ENCODE peak calls at places on chromosomes 12 and 14, in ten cellular contexts. O is tibial artery; B is Peyer's patch; M is cardiac muscle cell; U is stomach; W is CD8-positive, alpha-beta T cell; T is DND-41; R is psoas muscle; N is neuronal stem cell; L is pancreas. X is an unnamed sample. For H3K9me3, the result is how much of the 10 kb centered on the place peaks cover.

GRCh38 chr14:95774265-95775160 is 60.6 kb upstream of the TCL1A start:
- DNase-seq in O (no peak), B (peak), M (peak), U (peak), W (peak), T (peak), R (no peak), N (peak), L (peak), X (no peak)

GRCh38 chr12:89514751-89515150 is 9.8 kb downstream of the GALNT4 start:
- DNase-seq in O (no peak), B (no peak), M (no peak), U (no peak), W (no peak), T (no peak), R (no peak), N (no peak), L (no peak), X (no peak)

GRCh38 chr12:113242018-113242418 is 20.8 kb downstream of the TPCN1 start:
- DNase-seq in O (no peak), B (no peak), M (no peak), U (peak), W (no peak), T (no peak), R (peak), N (no peak), L (peak), X (no peak)

GRCh38 chr14:96176275-96176674 is 28.4 kb upstream of the BDKRB2 start:
- DNase-seq in O (no peak), B (no peak), M (no peak), U (no peak), W (no peak), T (no peak), R (no peak), N (no peak), L (no peak), X (no peak)

GRCh38 chr12:31850268-31850667 is 108.9 kb upstream of the RESF1 start:
- DNase-seq in O (no peak), B (no peak), M (no peak), U (no peak), W (no peak), T (no peak), R (no peak), N (peak), L (no peak), X (no peak)

GRCh38 chr14:23078692-23079116 is 16.2 kb downstream of the ACIN1 start:
- DNase-seq in O (peak), B (no peak), M (no peak), U (peak), W (no peak), T (no peak), R (peak), N (no peak), L (no peak), X (no peak)

GRCh38 chr12:64187370-64187769 is 34.7 kb downstream of the KICS2 start:
- DNase-seq in O (no peak), B (no peak), M (no peak), U (no peak), W (no peak), T (no peak), R (no peak), N (no peak), L (no peak), X (no peak)

GRCh38 chr14:38116895-38117294 is 90.8 kb upstream of the SSTR1 start:
- DNase-seq in O (no peak), B (no peak), M (no peak), U (no peak), W (no peak), T (no peak), R (no peak), N (no peak), L (no peak), X (no peak)

GRCh38 chr14:88868558-88869159 is 44.2 kb downstream of the TTC8 start:
- DNase-seq in O (no peak), B (no peak), M (peak), U (no peak), W (no peak), T (no peak), R (no peak), N (no peak), L (no peak), X (no peak)

GRCh38 chr12:105843989-105844768 is 294.6 kb downstream of the NUAK1 start:
- DNase-seq in O (no peak), B (no peak), M (no peak), U (no peak), W (no peak), T (no peak), R (peak), N (no peak), L (no peak), X (no peak)

GRCh38 chr12:114769634-114770033 is 85.7 kb upstream of the TBX3 start:
- DNase-seq in O (no peak), B (no peak), M (no peak), U (no peak), W (no peak), T (no peak), R (no peak), N (no peak), L (no peak), X (peak)

GRCh38 chr12:3170423-3171194 is 93.4 kb downstream of the TSPAN9 start:
- DNase-seq in O (no peak), B (no peak), M (no peak), U (no peak), W (no peak), T (no peak), R (peak), N (no peak), L (no peak), X (no peak)

GRCh38 chr14:74582910-74583581 is 29.0 kb downstream of the LTBP2 start:
- DNase-seq in O (peak), B (no peak), M (peak), U (peak), W (no peak), T (no peak), R (peak), N (no peak), L (peak), X (peak)

GRCh38 chr12:13582421-13582820 is 385.9 kb downstream of the EMP1 start:
- DNase-seq in O (no peak), B (no peak), M (no peak), U (no peak), W (no peak), T (no peak), R (no peak), N (no peak), L (no peak), X (no peak)

GRCh38 chr12:132774159-132774558 is 12.5 kb upstream of the ANKLE2 start:
- DNase-seq in O (no peak), B (no peak), M (no peak), U (no peak), W (no peak), T (no peak), R (no peak), N (no peak), L (no peak), X (no peak)

GRCh38 chr12:53514626-53515290 is 7.5 kb upstream of the NPFF start:
- DNase-seq in O (no peak), B (no peak), M (no peak), U (no peak), W (no peak), T (no peak), R (no peak), N (no peak), L (no peak), X (no peak)

GRCh38 chr14:102775855-102776760 is 1.1 kb upstream of the TRAF3 start:
- DNase-seq in O (no peak), B (no peak), M (peak), U (peak), W (peak), T (no peak), R (no peak), N (no peak), L (peak), X (peak)

GRCh38 chr12:132772551-132772950 is 10.9 kb upstream of the ANKLE2 start:
- DNase-seq in O (no peak), B (peak), M (no peak), U (peak), W (no peak), T (no peak), R (no peak), N (no peak), L (no peak), X (no peak)

GRCh38 chr12:72318341-72318740 is 46.2 kb downstream of the TRHDE start:
- DNase-seq in O (no peak), B (no peak), M (no peak), U (no peak), W (no peak), T (no peak), R (no peak), N (no peak), L (peak), X (no peak)

GRCh38 chr14:105879503-105879866 is 353.1 kb downstream of the TMEM121 start:
- DNase-seq in O (no peak), B (peak), M (no peak), U (peak), W (no peak), T (no peak), R (no peak), N (no peak), L (no peak), X (no peak)

GRCh38 chr14:105878125-105878524 is 351.7 kb downstream of the TMEM121 start:
- DNase-seq in O (peak), B (peak), M (no peak), U (peak), W (peak), T (no peak), R (peak), N (no peak), L (no peak), X (peak)

GRCh38 chr14:105877645-105878044 is 351.3 kb downstream of the TMEM121 start:
- DNase-seq in O (no peak), B (peak), M (no peak), U (peak), W (peak), T (no peak), R (peak), N (no peak), L (no peak), X (no peak)

GRCh38 chr14:105879867-105880561 is 353.6 kb downstream of the TMEM121 start:
- DNase-seq in O (peak), B (peak), M (no peak), U (peak), W (peak), T (no peak), R (no peak), N (no peak), L (no peak), X (peak)

DNA sequence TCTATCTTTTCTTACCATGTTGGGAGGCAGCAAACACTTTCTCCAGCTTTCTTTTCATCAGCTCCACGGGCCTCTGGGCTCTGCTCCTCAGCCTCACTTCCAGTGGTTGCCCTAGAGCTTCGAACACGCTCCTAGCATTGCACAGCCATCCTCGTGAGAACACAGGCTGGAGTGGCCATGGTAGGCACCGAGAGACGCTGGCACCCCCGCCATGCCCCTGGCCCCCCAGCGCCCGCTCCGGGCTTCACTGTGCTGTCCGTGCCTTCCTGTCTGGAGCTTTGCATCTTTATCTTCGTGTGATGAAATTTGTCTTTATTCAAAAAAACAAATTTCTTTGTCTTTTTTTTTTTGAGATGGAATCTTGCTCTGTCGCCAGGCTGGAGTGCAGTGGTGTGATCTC is 352.2 kb downstream of the TMEM121 start:
- DNase-seq in O (peak), B (no peak), M (no peak), U (no peak), W (peak), T (no peak), R (peak), N (no peak), L (no peak), X (peak)
- H3K9me3 ChIP-seq in O (under half), B (under half), M (under half), U (under half), W (under half), T (under half), R (under half), N (half or more), L (under half), X (under half)

GRCh38 chr12:18810537-18811253 is 72.8 kb downstream of the CAPZA3 start:
- DNase-seq in O (no peak), B (no peak), M (no peak), U (no peak), W (no peak), T (no peak), R (no peak), N (no peak), L (no peak), X (no peak)
- H3K4me3 ChIP-seq in O (no peak), B (no peak), M (no peak), U (no peak), W (no peak), T (no peak), R (no peak), N (no peak), L (no peak), X (no peak)

DNA sequence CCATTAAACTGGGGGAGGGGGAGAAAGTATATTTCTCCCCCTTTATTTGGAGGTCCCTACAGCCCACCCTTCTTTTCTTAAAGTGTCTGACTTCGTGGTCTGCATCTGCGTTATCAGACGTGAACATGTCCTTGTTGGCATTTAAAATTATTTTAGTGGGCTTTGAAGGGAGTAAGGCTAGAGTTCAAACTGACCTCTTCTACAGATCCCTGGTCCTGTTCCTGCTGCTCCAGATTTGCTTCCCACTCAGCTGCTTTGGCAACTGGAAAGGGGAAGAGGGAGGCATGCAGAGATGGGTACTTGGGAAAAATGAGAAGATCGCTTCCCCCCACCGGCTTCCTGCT is 611 bp upstream of the SIX6 start:
- DNase-seq in O (no peak), B (no peak), M (no peak), U (no peak), W (no peak), T (no peak), R (no peak), N (no peak), L (no peak), X (no peak)
- H3K9me3 ChIP-seq in O (under half), B (under half), M (under half), U (under half), W (under half), T (under half), R (under half), N (under half), L (under half), X (under half)

DNA sequence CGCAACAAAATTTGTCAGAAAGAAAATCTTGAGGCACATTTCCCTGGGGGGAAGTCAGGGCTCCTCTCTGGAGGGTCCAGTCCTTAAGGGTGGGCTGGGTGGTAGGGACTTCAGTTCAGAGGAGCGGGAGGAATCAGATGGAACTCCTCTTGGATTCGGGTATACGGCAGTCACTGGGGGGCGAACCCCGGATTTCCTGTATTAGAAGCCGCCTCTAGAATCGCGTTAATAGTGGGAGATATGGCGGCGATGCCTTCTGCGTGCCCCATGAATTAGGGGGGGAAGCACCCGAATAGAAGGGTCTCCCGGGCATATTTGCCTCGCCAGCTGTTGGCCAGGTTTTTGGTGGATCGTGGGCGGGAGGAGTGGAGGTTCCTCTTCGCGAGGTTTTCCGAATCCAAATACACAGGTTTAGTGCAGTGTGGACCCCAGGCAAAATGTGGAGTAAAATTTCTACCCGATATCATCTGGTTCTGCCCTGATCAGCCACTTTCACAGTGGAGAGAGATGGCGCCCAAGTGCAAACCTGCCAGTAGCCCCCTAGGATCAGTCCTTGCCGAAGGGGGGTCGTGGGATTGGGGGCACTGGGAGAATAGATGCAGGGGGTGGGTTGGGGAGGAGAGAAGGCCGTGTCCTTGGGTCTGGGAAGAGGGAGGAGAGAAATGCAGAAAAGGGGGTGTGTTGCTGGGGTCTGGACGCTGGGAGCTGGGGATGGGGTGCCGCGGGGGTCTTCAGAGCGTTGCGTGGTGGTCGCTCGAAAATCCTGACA is 637 bp downstream of the MEG3 start:
- DNase-seq in O (no peak), B (no peak), M (no peak), U (no peak), W (no peak), T (no peak), R (no peak), N (no peak), L (no peak), X (peak)
- H3K4me3 ChIP-seq in O (peak), B (peak), M (no peak), U (peak), W (no peak), T (no peak), R (peak), N (no peak), L (peak), X (no peak)

GRCh38 chr14:106211489-106211888 is 685.1 kb downstream of the TMEM121 start:
- DNase-seq in O (no peak), B (no peak), M (no peak), U (no peak), W (no peak), T (no peak), R (no peak), N (no peak), L (no peak), X (no peak)
- H3K9me3 ChIP-seq in O (under half), B (under half), M (under half), U (under half), W (under half), T (under half), R (under half), N (under half), L (under half), X (under half)

GRCh38 chr14:52315355-52315718 is 1.2 kb downstream of the PTGER2 start:
- DNase-seq in O (no peak), B (no peak), M (no peak), U (peak), W (no peak), T (no peak), R (no peak), N (no peak), L (no peak), X (no peak)
- H3K4me3 ChIP-seq in O (peak), B (peak), M (no peak), U (peak), W (peak), T (peak), R (peak), N (no peak), L (peak), X (no peak)

GRCh38 chr12:108807476-108807875 is 49.9 kb downstream of the SSH1 start:
- DNase-seq in O (peak), B (no peak), M (no peak), U (no peak), W (no peak), T (no peak), R (no peak), N (no peak), L (no peak), X (peak)

GRCh38 chr12:108805136-108805535 is 52.2 kb downstream of the SSH1 start:
- DNase-seq in O (peak), B (no peak), M (no peak), U (no peak), W (no peak), T (no peak), R (no peak), N (no peak), L (no peak), X (no peak)

GRCh38 chr12:108806921-108807320 is 50.5 kb downstream of the SSH1 start:
- DNase-seq in O (peak), B (no peak), M (no peak), U (no peak), W (no peak), T (no peak), R (no peak), N (no peak), L (no peak), X (no peak)

GRCh38 chr12:108807996-108808725 is 49.2 kb downstream of the SSH1 start:
- DNase-seq in O (peak), B (no peak), M (no peak), U (no peak), W (no peak), T (no peak), R (no peak), N (no peak), L (no peak), X (no peak)

GRCh38 chr12:108806350-108806749 is 51.0 kb downstream of the SSH1 start:
- DNase-seq in O (peak), B (no peak), M (no peak), U (no peak), W (no peak), T (no peak), R (no peak), N (no peak), L (no peak), X (peak)
- H3K9me3 ChIP-seq in O (under half), B (under half), M (under half), U (under half), W (under half), T (under half), R (under half), N (under half), L (under half), X (under half)

GRCh38 chr14:80215081-80215480 is 3.8 kb upstream of the DIO2 start:
- DNase-seq in O (no peak), B (no peak), M (no peak), U (no peak), W (no peak), T (no peak), R (no peak), N (no peak), L (no peak), X (no peak)

GRCh38 chr14:80208426-80208950 is 2.8 kb downstream of the DIO2 start:
- DNase-seq in O (no peak), B (no peak), M (no peak), U (no peak), W (no peak), T (no peak), R (no peak), N (no peak), L (no peak), X (no peak)

GRCh38 chr14:80213602-80214001 is 2.3 kb upstream of the DIO2 start:
- DNase-seq in O (no peak), B (no peak), M (peak), U (peak), W (no peak), T (peak), R (no peak), N (no peak), L (peak), X (peak)

GRCh38 chr14:80211143-80212024 is at the start of gene DIO2:
- DNase-seq in O (peak), B (no peak), M (no peak), U (no peak), W (no peak), T (no peak), R (peak), N (no peak), L (peak), X (no peak)

DNA sequence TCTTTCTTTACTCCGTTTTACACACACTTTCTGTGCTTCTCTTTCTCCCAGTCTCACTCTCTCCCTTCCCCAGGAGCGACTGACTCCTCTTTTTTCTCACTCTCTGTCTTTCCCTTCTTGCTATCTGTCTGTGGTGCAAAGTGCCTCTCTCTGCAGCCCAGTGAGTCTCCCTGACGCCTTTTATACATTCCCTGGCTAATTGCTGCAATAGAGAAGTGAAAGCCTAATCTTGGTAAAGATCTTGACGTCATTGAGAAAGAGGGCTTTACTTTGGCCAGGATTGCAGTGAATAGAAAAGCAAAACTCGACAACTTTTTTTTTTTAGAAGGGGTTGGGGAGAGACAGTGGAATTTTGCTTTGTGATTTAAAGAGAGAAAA is 710 bp upstream of the DIO2 start:
- DNase-seq in O (no peak), B (no peak), M (peak), U (no peak), W (no peak), T (no peak), R (no peak), N (peak), L (no peak), X (no peak)
- H3K4me3 ChIP-seq in O (peak), B (no peak), M (no peak), U (no peak), W (no peak), T (no peak), R (peak), N (no peak), L (no peak), X (peak)

GRCh38 chr12:14777271-14777670 is 26.0 kb downstream of the WBP11 start:
- DNase-seq in O (no peak), B (no peak), M (no peak), U (peak), W (no peak), T (no peak), R (no peak), N (no peak), L (peak), X (no peak)
- H3K9me3 ChIP-seq in O (under half), B (under half), M (under half), U (under half), W (under half), T (under half), R (under half), N (under half), L (under half), X (under half)